ENCODE peak calls at places on chromosomes 4 and X, in nine cellular contexts. V is T-helper 2 cell; I is heart left ventricle; X is cerebellar nuclear complex; S is GM04503; Q is activated CD4-positive, alpha-beta T cell treated with anti-CD3 and anti-CD28 coated beads, Interleukin-2, amount 50 U/mL, for 1 hour; T is NCI-H1092 treated with DMSO at 0.1 percent for 48 hours; U is LoVo; A is HTR-8/SVneo. W is an unnamed sample.

GRCh38 chrX:10014462-10015373 is 47.6 kb downstream of the CLDN34 start:
- DNase-seq in V (peak), I (peak), X (peak), S (no peak), Q (peak), T (peak), U (peak), A (peak), W (peak)

GRCh38 chrX:2595258-2595657 is 94.5 kb upstream of the DHRSX start:
- DNase-seq in V (no peak), I (no peak), X (no peak), S (peak), Q (no peak), T (no peak), U (no peak), A (no peak), W (no peak)

GRCh38 chrX:110204986-110205385 is 112.9 kb downstream of the AMMECR1 start:
- DNase-seq in V (no peak), I (no peak), X (no peak), S (peak), Q (no peak), T (no peak), U (no peak), A (no peak), W (no peak)

GRCh38 chr4:143185253-143186107 is 763 bp downstream of the USP38 start:
- DNase-seq in V (no peak), I (peak), X (no peak), S (no peak), Q (no peak), T (no peak), U (no peak), A (no peak), W (peak)

GRCh38 chr4:171956678-171957077 is 143.5 kb downstream of the GALNTL6 start:
- DNase-seq in V (no peak), I (no peak), X (no peak), S (no peak), Q (no peak), T (no peak), U (no peak), A (no peak), W (no peak)

GRCh38 chr4:123624959-123625358 is 228.4 kb downstream of the SPRY1 start:
- DNase-seq in V (no peak), I (no peak), X (no peak), S (no peak), Q (no peak), T (no peak), U (no peak), A (no peak), W (no peak)

GRCh38 chr4:105154576-105154975 is 7.9 kb downstream of the TET2 start:
- DNase-seq in V (no peak), I (no peak), X (no peak), S (no peak), Q (no peak), T (no peak), U (peak), A (no peak), W (no peak)

GRCh38 chr4:139768913-139769312 is 103.3 kb downstream of the MGST2 start:
- DNase-seq in V (no peak), I (no peak), X (no peak), S (no peak), Q (no peak), T (no peak), U (no peak), A (no peak), W (no peak)

GRCh38 chr4:105092356-105092755 is 54.3 kb upstream of the TET2 start:
- DNase-seq in V (no peak), I (no peak), X (no peak), S (peak), Q (no peak), T (peak), U (peak), A (no peak), W (no peak)

GRCh38 chrX:5425119-5425518 is 803.5 kb downstream of the NLGN4X start:
- DNase-seq in V (no peak), I (no peak), X (no peak), S (no peak), Q (no peak), T (no peak), U (no peak), A (no peak), W (no peak)

GRCh38 chrX:47093248-47093647 is 15.0 kb downstream of the RGN start:
- DNase-seq in V (no peak), I (no peak), X (no peak), S (no peak), Q (no peak), T (peak), U (peak), A (peak), W (peak)

GRCh38 chr4:117770269-117771087 is 263.8 kb upstream of the NDST3 start:
- DNase-seq in V (no peak), I (no peak), X (peak), S (no peak), Q (no peak), T (no peak), U (no peak), A (no peak), W (no peak)

W was measured in Karpas-422.